ENCODE peak calls at places on chromosomes 7 and 10, in ten cellular contexts. A is RWPE1; T is M059J; P is NCI-H2029; K is type B pancreatic cell; M is amniotic stem cell; E is GM12865; X is activated T-helper 2 cell treated with anti-CD3 and anti-CD28 coated beads, Interferon-gamma antibody, Interleukin-2, Interleukin-4, amounts not matched to agents 10 μg/mL and 5 μg/mL and 100 μg/mL, durations not matched to agents 14 hours and 24 hours and 36 hours; J is HTR-8/SVneo; Y is CD4-positive, CD25-positive, alpha-beta regulatory T cell. L is an unnamed sample.

GRCh38 chr7:1705856-1706255 is 35.8 kb downstream of the ELFN1 start:
- DNase-seq in A (no peak), T (no peak), P (no peak), K (peak; percentile 53), M (no peak), E (no peak), X (no peak), J (no peak), Y (no peak), L (no peak)

GRCh38 chr10:97127960-97128850 is 57.6 kb downstream of the SLIT1 start:
- DNase-seq in A (no peak), T (peak; percentile 5), P (peak; percentile 2), K (no peak), M (no peak), E (no peak), X (no peak), J (no peak), Y (no peak), L (no peak)

GRCh38 chr7:98049034-98049433 is 57.6 kb upstream of the LMTK2 start:
- DNase-seq in A (peak; percentile 85), T (peak; percentile 74), P (no peak), K (no peak), M (no peak), E (no peak), X (no peak), J (no peak), Y (no peak), L (no peak)

GRCh38 chr7:131007439-131008330 is 273.7 kb upstream of the KLF14 start:
- DNase-seq in A (peak; percentile 50), T (peak; percentile 90), P (peak; percentile 40), K (no peak), M (peak; percentile 79), E (peak; percentile 82), X (peak; percentile 57), J (peak; percentile 51), Y (peak; percentile 71), L (peak; percentile 82)

GRCh38 chr7:50562126-50562525 is 3.1 kb downstream of the DDC start:
- DNase-seq in A (no peak), T (no peak), P (no peak), K (peak; percentile 34), M (no peak), E (no peak), X (no peak), J (no peak), Y (no peak), L (no peak)

GRCh38 chr7:135801045-135801693 is 52.6 kb upstream of the FAM180A start:
- DNase-seq in A (peak; percentile 55), T (peak; percentile 72), P (peak; percentile 76), K (no peak), M (peak; percentile 72), E (peak; percentile 72), X (peak; percentile 11), J (peak; percentile 59), Y (peak; percentile 61), L (peak; percentile 73)

GRCh38 chr7:123819001-123819400 is 26.0 kb upstream of the HYAL4 start:
- DNase-seq in A (no peak), T (peak; percentile 1), P (no peak), K (no peak), M (no peak), E (no peak), X (no peak), J (no peak), Y (no peak), L (no peak)

GRCh38 chr10:69124558-69125121 is 662 bp downstream of the VPS26A start:
- DNase-seq in A (peak; percentile 62), T (peak; percentile 78), P (peak; percentile 3), K (no peak), M (peak; percentile 29), E (peak; percentile 71), X (peak; percentile 59), J (peak; percentile 30), Y (peak; percentile 59), L (peak; percentile 83)

GRCh38 chr7:129719980-129720732 is 108.6 kb downstream of the NRF1 start:
- DNase-seq in A (no peak), T (no peak), P (peak; percentile 14), K (no peak), M (no peak), E (no peak), X (no peak), J (no peak), Y (no peak), L (peak; percentile 83)

GRCh38 chr10:101217450-101218281 is 11.6 kb downstream of the LBX1 start:
- DNase-seq in A (no peak), T (peak; percentile 55), P (no peak), K (no peak), M (no peak), E (no peak), X (no peak), J (no peak), Y (no peak), L (no peak)

GRCh38 chr10:7520496-7521485 is 110.0 kb upstream of the SFMBT2 start:
- DNase-seq in A (no peak), T (peak; percentile 12), P (no peak), K (no peak), M (no peak), E (peak; percentile 46), X (no peak), J (no peak), Y (no peak), L (no peak)

GRCh38 chr10:131426530-131426898 is 115.0 kb upstream of the TCERG1L start:
- DNase-seq in A (no peak), T (no peak), P (no peak), K (no peak), M (no peak), E (no peak), X (no peak), J (no peak), Y (no peak), L (no peak)